ENCODE peak calls at places on chromosomes 12 and 14, in four cellular contexts. N is NCI-H748 treated with DMSO at 0.1 percent for 48 hours, E is AML-193, X is T follicular helper cell. R is an unnamed sample.

GRCh38 chr12:114649585-114649984 is 34.4 kb downstream of the TBX3 start:
- DNase-seq in N (no peak), E (no peak), X (no peak), R (no peak)

GRCh38 chr14:33588771-33589170 is 362.1 kb downstream of the EGLN3 start:
- DNase-seq in X (no peak), N (no peak), E (no peak), R (no peak)

GRCh38 chr14:21933681-21934080 is 260.1 kb upstream of the OR4E1 start:
- DNase-seq in X (no peak), N (no peak), E (peak; percentile 0), R (no peak)

GRCh38 chr12:104737682-104738370 is 220.3 kb downstream of the SLC41A2 start:
- DNase-seq in X (no peak), E (no peak), N (no peak), R (no peak)

GRCh38 chr14:24377660-24378059 is 9.7 kb downstream of the NFATC4 start:
- DNase-seq in N (no peak), E (no peak), X (no peak), R (no peak)

GRCh38 chr12:71475280-71475679 is 35.7 kb downstream of the LGR5 start:
- DNase-seq in N (no peak), X (no peak), E (no peak), R (no peak)

GRCh38 chr14:72796935-72797334 is 97.0 kb downstream of the DPF3 start:
- DNase-seq in X (no peak), E (no peak), N (no peak), R (no peak)

GRCh38 chr14:93115069-93115919 is 431 bp downstream of the ITPK1 start:
- DNase-seq in E (peak; percentile 78), X (peak; percentile 67), N (peak; percentile 90), R (peak; percentile 72)

GRCh38 chr14:56195727-56196126 is 77.5 kb downstream of the PELI2 start:
- DNase-seq in N (peak; percentile 85), X (peak; percentile 3), E (no peak), R (peak; percentile 70)

GRCh38 chr12:66048843-66049537 is 81.6 kb downstream of the LLPH start:
- DNase-seq in E (no peak), N (no peak), X (no peak), R (no peak)

GRCh38 chr14:64556526-64556925 is 6.8 kb downstream of the PPP1R36 start:
- DNase-seq in E (no peak), N (no peak), X (no peak), R (no peak)

GRCh38 chr14:102949062-102949800 is 26.8 kb downstream of the AMN start:
- DNase-seq in X (no peak), E (peak; percentile 47), N (no peak), R (peak; percentile 76)

GRCh38 chr12:116773276-116773731 is 35.2 kb downstream of the RNFT2 start:
- DNase-seq in E (peak; percentile 26), X (no peak), N (no peak), R (no peak)

GRCh38 chr12:29103539-29103974 is 45.5 kb upstream of the FAR2 start:
- DNase-seq in N (no peak), X (peak; percentile 17), E (peak; percentile 48), R (peak; percentile 71)

GRCh38 chr14:59585891-59586554 is 9.4 kb upstream of the CCDC175 start:
- DNase-seq in N (no peak), X (no peak), E (peak; percentile 54), R (peak; percentile 70)

GRCh38 chr14:103207038-103207403 is 83.8 kb downstream of the TNFAIP2 start:
- DNase-seq in X (no peak), N (peak; percentile 12), E (no peak), R (no peak)

GRCh38 chr12:84508325-84508861 is 404.2 kb downstream of the SLC6A15 start:
- DNase-seq in N (no peak), X (no peak), E (no peak), R (peak; percentile 29)

GRCh38 chr12:28209782-28210181 is 19.5 kb downstream of the CCDC91 start:
- DNase-seq in X (no peak), E (no peak), N (no peak), R (peak; percentile 39)

GRCh38 chr12:121794532-121795028 is 1.1 kb upstream of the RHOF start:
- DNase-seq in E (no peak), X (no peak), N (no peak), R (no peak)

GRCh38 chr14:100677925-100678765 is 48.5 kb upstream of the DLK1 start:
- DNase-seq in N (no peak), X (no peak), E (no peak), R (peak; percentile 71)

GRCh38 chr12:125455556-125455955 is 390.3 kb downstream of the AACS start:
- DNase-seq in E (no peak), N (no peak), X (no peak), R (no peak)

GRCh38 chr14:100386121-100386520 is 63.0 kb downstream of the SLC25A47 start:
- DNase-seq in E (no peak), N (no peak), X (no peak), R (no peak)

GRCh38 chr12:31118831-31119530 is 45.3 kb downstream of the DDX11 start:
- DNase-seq in N (peak; percentile 10), E (no peak), X (no peak), R (peak; percentile 74)

GRCh38 chr12:63450821-63451220 is 217.5 kb downstream of the DPY19L2 start:
- DNase-seq in N (no peak), X (no peak), E (no peak), R (peak; percentile 69)

GRCh38 chr12:51593539-51593938 is 2.5 kb downstream of the SCN8A start:
- DNase-seq in N (no peak), X (no peak), E (peak; percentile 1), R (peak; percentile 51)

GRCh38 chr14:101601603-101602465 is 40.5 kb downstream of the DIO3 start:
- DNase-seq in N (no peak), X (no peak), E (no peak), R (no peak)

GRCh38 chr12:132812631-132813305 is 15.9 kb downstream of the GOLGA3 start:
- DNase-seq in E (no peak), N (no peak), X (no peak), R (no peak)

GRCh38 chr14:103136388-103137271 is 13.4 kb downstream of the TNFAIP2 start:
- DNase-seq in X (no peak), N (no peak), E (no peak), R (no peak)

GRCh38 chr14:29089849-29090248 is 323.3 kb downstream of the FOXG1 start:
- DNase-seq in N (no peak), X (no peak), E (no peak), R (no peak)

GRCh38 chr12:75650989-75651695 is 139.7 kb upstream of the KRR1 start:
- DNase-seq in X (no peak), N (no peak), E (no peak), R (no peak)

R was measured in KBM-7.